ENCODE peak calls at places on chromosomes 2 and 18, in seven cellular contexts. G is cardiac muscle cell; X is aorta; A is frontal cortex; R is stimulated activated CD4-positive, alpha-beta T cell treated with anti-CD3 and anti-CD28 coated beads, Interleukin-2, amount 100 ng/mL, for 24 hours; Y is HT-29; W is NT2/D1. J is an unnamed sample.

GRCh38 chr2:126534508-126534907 is 121.5 kb upstream of the GYPC start:
- DNase-seq in G (no peak), X (no peak), A (no peak), R (no peak), Y (no peak), W (no peak), J (no peak)

GRCh38 chr2:42510191-42510929 is 16.6 kb upstream of the KCNG3 start:
- DNase-seq in G (peak), X (no peak), A (no peak), R (no peak), Y (no peak), W (no peak), J (no peak)

GRCh38 chr2:215572341-215572848 is 136.5 kb upstream of the FN1 start:
- DNase-seq in G (no peak), X (no peak), A (no peak), R (no peak), Y (no peak), W (no peak), J (no peak)

GRCh38 chr18:69897397-69898108 is 50.1 kb downstream of the CD226 start:
- DNase-seq in G (no peak), X (no peak), A (no peak), R (no peak), Y (no peak), W (no peak), J (no peak)

GRCh38 chr18:26438980-26439379 is 109.4 kb downstream of the KCTD1 start:
- DNase-seq in G (no peak), X (no peak), A (no peak), R (no peak), Y (no peak), W (no peak), J (no peak)

GRCh38 chr2:190698895-190699294 is 50.0 kb downstream of the NAB1 start:
- DNase-seq in G (peak), X (no peak), A (no peak), R (no peak), Y (peak), W (no peak), J (no peak)

GRCh38 chr2:212677466-212677865 is 138.9 kb upstream of the ERBB4 start:
- DNase-seq in G (no peak), X (no peak), A (no peak), R (no peak), Y (no peak), W (no peak), J (no peak)

GRCh38 chr2:120419073-120419472 is 73.1 kb downstream of the INHBB start:
- DNase-seq in G (no peak), X (peak), A (no peak), R (no peak), Y (peak), W (no peak), J (peak)

GRCh38 chr2:171878481-171878993 is 15.5 kb downstream of the SLC25A12 start:
- DNase-seq in G (peak), X (no peak), A (no peak), R (no peak), Y (no peak), W (no peak), J (no peak)

GRCh38 chr2:120346667-120347358 is 877 bp downstream of the INHBB start:
- DNase-seq in G (peak), X (no peak), A (no peak), R (peak), Y (no peak), W (no peak), J (no peak)

GRCh38 chr18:3192286-3192685 is 27.5 kb downstream of the MYOM1 start:
- DNase-seq in G (no peak), X (no peak), A (no peak), R (no peak), Y (no peak), W (no peak), J (no peak)

GRCh38 chr2:145108385-145108784 is 588.5 kb upstream of the ZEB2 start:
- DNase-seq in G (no peak), X (no peak), A (no peak), R (no peak), Y (no peak), W (no peak), J (no peak)

GRCh38 chr2:52594036-52594435 is 1173.6 kb upstream of the CHAC2 start:
- DNase-seq in G (no peak), X (no peak), A (no peak), R (no peak), Y (no peak), W (no peak), J (no peak)

GRCh38 chr18:12087483-12087960 is 6.1 kb upstream of the ANKRD62 start:
- DNase-seq in G (no peak), X (no peak), A (no peak), R (no peak), Y (no peak), W (no peak), J (no peak)

GRCh38 chr2:199458806-199459285 is 1.1 kb upstream of the SATB2 start:
- DNase-seq in G (peak), X (peak), A (no peak), R (peak), Y (peak), W (no peak), J (no peak)

GRCh38 chr2:33633295-33633694 is 34.2 kb upstream of the FAM98A start:
- DNase-seq in G (no peak), X (no peak), A (no peak), R (no peak), Y (no peak), W (no peak), J (no peak)

GRCh38 chr2:96342085-96342484 is 6.5 kb downstream of the NCAPH start:
- DNase-seq in G (peak), X (no peak), A (no peak), R (peak), Y (no peak), W (no peak), J (no peak)

GRCh38 chr2:38261569-38262513 is 115.2 kb downstream of the ATL2 start:
- DNase-seq in G (no peak), X (no peak), A (no peak), R (peak), Y (no peak), W (no peak), J (no peak)

GRCh38 chr2:207428573-207428972 is 101.2 kb upstream of the CREB1 start:
- DNase-seq in G (no peak), X (no peak), A (no peak), R (no peak), Y (no peak), W (no peak), J (no peak)

GRCh38 chr2:190407662-190408537 is at the start of gene MFSD6:
- DNase-seq in G (no peak), X (peak), A (peak), R (peak), Y (peak), W (no peak), J (peak)

GRCh38 chr2:96864343-96865091 is 5.4 kb downstream of the SEMA4C start:
- DNase-seq in G (no peak), X (no peak), A (no peak), R (no peak), Y (no peak), W (no peak), J (peak)

GRCh38 chr2:21710496-21710895 is 586.7 kb downstream of the TDRD15 start:
- DNase-seq in G (no peak), X (no peak), A (no peak), R (no peak), Y (no peak), W (no peak), J (no peak)

GRCh38 chr2:128457006-128457604 is 138.4 kb upstream of the HS6ST1 start:
- DNase-seq in G (no peak), X (no peak), A (no peak), R (no peak), Y (no peak), W (no peak), J (peak)

J was measured in upper lobe of right lung.